ENCODE peak calls at places on chromosome 17, in six cellular contexts. R, N, D, K, I and J are unnamed samples.

GRCh38 chr17:67221062-67221998 is 23.7 kb downstream of the HELZ start:
- DNase-seq in R (peak), N (peak), D (no peak), K (peak), I (peak), J (no peak)

GRCh38 chr17:50097907-50098306 is 2.8 kb downstream of the PDK2 start:
- DNase-seq in R (no peak), N (no peak), D (no peak), K (no peak), I (no peak), J (no peak)

GRCh38 chr17:17018021-17018441 is 24.2 kb upstream of the MPRIP start:
- DNase-seq in R (peak), N (no peak), D (no peak), K (no peak), I (no peak), J (no peak)

GRCh38 chr17:42285346-42286050 is 2.8 kb upstream of the STAT5A start:
- DNase-seq in R (no peak), N (no peak), D (no peak), K (no peak), I (no peak), J (no peak)

GRCh38 chr17:4204676-4205075 is 59.1 kb downstream of the ANKFY1 start:
- DNase-seq in R (no peak), N (no peak), D (no peak), K (peak), I (no peak), J (peak)

GRCh38 chr17:78114831-78115723 is 13.5 kb downstream of the TMC6 start:
- DNase-seq in R (no peak), N (no peak), D (peak), K (no peak), I (no peak), J (no peak)

GRCh38 chr17:13544292-13544691 is 57.4 kb downstream of the HS3ST3A1 start:
- DNase-seq in R (no peak), N (no peak), D (no peak), K (peak), I (no peak), J (peak)

GRCh38 chr17:80825471-80826345 is 165.9 kb upstream of the CHMP6 start:
- DNase-seq in R (no peak), N (no peak), D (no peak), K (no peak), I (no peak), J (no peak)

GRCh38 chr17:63356275-63356905 is 89.7 kb downstream of the CYB561 start:
- DNase-seq in R (no peak), N (no peak), D (no peak), K (peak), I (no peak), J (peak)

GRCh38 chr17:46847204-46848191 is 3.9 kb upstream of the WNT9B start:
- DNase-seq in R (no peak), N (no peak), D (no peak), K (no peak), I (no peak), J (no peak)

GRCh38 chr17:74921045-74921681 is 1.9 kb downstream of the USH1G start:
- DNase-seq in R (no peak), N (no peak), D (no peak), K (no peak), I (no peak), J (no peak)

GRCh38 chr17:38453951-38454421 is 25.7 kb downstream of the ARHGAP23 start:
- DNase-seq in R (no peak), N (no peak), D (no peak), K (peak), I (no peak), J (no peak)

GRCh38 chr17:40095944-40096791 is 4.2 kb downstream of the NR1D1 start:
- DNase-seq in R (peak), N (peak), D (no peak), K (no peak), I (peak), J (no peak)

GRCh38 chr17:61405686-61406542 is 6.3 kb downstream of the TBX2 start:
- DNase-seq in R (no peak), N (no peak), D (no peak), K (peak), I (no peak), J (no peak)

GRCh38 chr17:82281502-82282238 is 8.2 kb upstream of the CSNK1D start:
- DNase-seq in R (no peak), N (no peak), D (no peak), K (no peak), I (no peak), J (no peak)

GRCh38 chr17:43936434-43936833 is 5.8 kb downstream of the PPY start:
- DNase-seq in R (no peak), N (no peak), D (no peak), K (no peak), I (no peak), J (no peak)

GRCh38 chr17:57135748-57136342 is 50.8 kb downstream of the AKAP1 start:
- DNase-seq in R (no peak), N (peak), D (no peak), K (no peak), I (no peak), J (no peak)

GRCh38 chr17:47732399-47733046 is 513 bp upstream of the TBX21 start:
- DNase-seq in R (no peak), N (no peak), D (no peak), K (no peak), I (no peak), J (no peak)

GRCh38 chr17:68054296-68054900 is 18.9 kb downstream of the KPNA2 start:
- DNase-seq in R (no peak), N (no peak), D (peak), K (peak), I (no peak), J (no peak)

GRCh38 chr17:18257268-18257681 is 1.3 kb downstream of the FLII start:
- DNase-seq in R (no peak), N (no peak), D (no peak), K (no peak), I (no peak), J (no peak)

GRCh38 chr17:75288784-75289121 is 480 bp downstream of the SLC25A19 start:
- DNase-seq in R (peak), N (peak), D (no peak), K (no peak), I (peak), J (no peak)